ENCODE peak calls at places on chromosome 6, in four cellular contexts. H is A549, S is mammary epithelial cell, C is PC-9. Q is an unnamed sample.

GRCh38 chr6:38169221-38169674 is 349.7 kb downstream of the ZFAND3 start:
- DNase-seq in C (no peak), H (no peak), S (no peak), Q (no peak)

GRCh38 chr6:126063512-126064146 is 77.3 kb downstream of the TRMT11 start:
- DNase-seq in S (no peak), C (no peak), H (no peak), Q (peak)

GRCh38 chr6:66086532-66086931 is 379.5 kb upstream of the EYS start:
- DNase-seq in S (no peak), H (no peak), C (no peak), Q (no peak)

GRCh38 chr6:98416027-98416426 is 418.3 kb upstream of the POU3F2 start:
- DNase-seq in S (no peak), C (no peak), H (no peak), Q (no peak)

GRCh38 chr6:126553856-126554255 is 213.9 kb downstream of the CENPW start:
- DNase-seq in S (no peak), C (no peak), H (no peak), Q (no peak)

GRCh38 chr6:113779656-113780055 is 77.5 kb upstream of the MARCKS start:
- DNase-seq in H (no peak), S (no peak), C (no peak), Q (no peak)

GRCh38 chr6:28542440-28543293 is 17.0 kb downstream of the GPX5 start:
- DNase-seq in H (peak), C (peak), S (peak), Q (peak)

GRCh38 chr6:152055517-152055916 is 248.0 kb downstream of the ESR1 start:
- DNase-seq in C (no peak), S (no peak), H (no peak), Q (no peak)

GRCh38 chr6:150163970-150164369 is 21.1 kb downstream of the PPP1R14C start:
- DNase-seq in C (no peak), H (no peak), S (no peak), Q (no peak)

GRCh38 chr6:41419385-41419784 is 84.0 kb downstream of the NCR2 start:
- DNase-seq in S (no peak), C (no peak), H (no peak), Q (no peak)

GRCh38 chr6:105769987-105770386 is 316.1 kb upstream of the PRDM1 start:
- DNase-seq in C (peak), H (no peak), S (peak), Q (no peak)

GRCh38 chr6:101614774-101615173 is 221.3 kb downstream of the GRIK2 start:
- DNase-seq in S (peak), C (no peak), H (no peak), Q (peak)

GRCh38 chr6:156564128-156564806 is 212.9 kb upstream of the ARID1B start:
- DNase-seq in H (peak), S (peak), C (peak), Q (peak)

GRCh38 chr6:156336096-156336495 is 441.1 kb upstream of the ARID1B start:
- DNase-seq in C (no peak), S (no peak), H (no peak), Q (no peak)

GRCh38 chr6:85449388-85449817 is 480 bp upstream of the NT5E start:
- DNase-seq in H (peak), S (peak), C (no peak), Q (peak)

GRCh38 chr6:119821380-119821779 is 471.8 kb upstream of the MAN1A1 start:
- DNase-seq in C (no peak), H (no peak), S (no peak), Q (no peak)

GRCh38 chr6:138464085-138464484 is 35.2 kb downstream of the NHSL1 start:
- DNase-seq in S (no peak), C (no peak), H (no peak), Q (no peak)

GRCh38 chr6:105644073-105644489 is 241.2 kb upstream of the PREP start:
- DNase-seq in H (no peak), C (no peak), S (no peak), Q (no peak)

GRCh38 chr6:39189915-39190544 is 39.2 kb downstream of the KCNK5 start:
- DNase-seq in C (no peak), H (peak), S (peak), Q (no peak)

GRCh38 chr6:128719786-128720185 is 163.2 kb upstream of the LAMA2 start:
- DNase-seq in H (no peak), S (peak), C (no peak), Q (no peak)

GRCh38 chr6:40778918-40779317 is 191.8 kb upstream of the LRFN2 start:
- DNase-seq in H (no peak), S (no peak), C (no peak), Q (no peak)

GRCh38 chr6:107179004-107179403 is 63.7 kb upstream of the BEND3 start:
- DNase-seq in S (no peak), H (no peak), C (no peak), Q (no peak)

GRCh38 chr6:71254323-71254722 is 34.3 kb upstream of the OGFRL1 start:
- DNase-seq in S (no peak), C (no peak), H (no peak), Q (no peak)

GRCh38 chr6:170027111-170028043 is 263.5 kb downstream of the DLL1 start:
- DNase-seq in S (no peak), H (no peak), C (no peak), Q (no peak)

GRCh38 chr6:146551545-146551944 is 7.9 kb downstream of the RAB32 start:
- DNase-seq in S (no peak), H (no peak), C (no peak), Q (no peak)

GRCh38 chr6:41670703-41671360 is 32.6 kb downstream of the MDFI start:
- DNase-seq in H (no peak), S (no peak), C (no peak), Q (no peak)

GRCh38 chr6:108948252-108948651 is 100.0 kb downstream of the ARMC2 start:
- DNase-seq in S (no peak), H (no peak), C (peak), Q (no peak)

GRCh38 chr6:136290406-136291010 is 862 bp upstream of the BCLAF1 start:
- DNase-seq in C (peak), S (peak), H (peak), Q (peak)

GRCh38 chr6:136284909-136285308 is 4.7 kb downstream of the BCLAF1 start:
- DNase-seq in H (no peak), S (peak), C (no peak), Q (peak)

GRCh38 chr6:136289579-136290405 is at the start of gene BCLAF1:
- DNase-seq in H (peak), C (peak), S (peak), Q (peak)

GRCh38 chr6:136288566-136289326 is 900 bp downstream of the BCLAF1 start:
- DNase-seq in H (peak), C (peak), S (peak), Q (peak)

GRCh38 chr6:136289327-136289578 is 393 bp downstream of the BCLAF1 start:
- DNase-seq in C (peak), H (peak), S (peak), Q (peak)
- H3K27ac ChIP-seq in C (peak), H (peak), S (peak), Q (peak)

DNA sequence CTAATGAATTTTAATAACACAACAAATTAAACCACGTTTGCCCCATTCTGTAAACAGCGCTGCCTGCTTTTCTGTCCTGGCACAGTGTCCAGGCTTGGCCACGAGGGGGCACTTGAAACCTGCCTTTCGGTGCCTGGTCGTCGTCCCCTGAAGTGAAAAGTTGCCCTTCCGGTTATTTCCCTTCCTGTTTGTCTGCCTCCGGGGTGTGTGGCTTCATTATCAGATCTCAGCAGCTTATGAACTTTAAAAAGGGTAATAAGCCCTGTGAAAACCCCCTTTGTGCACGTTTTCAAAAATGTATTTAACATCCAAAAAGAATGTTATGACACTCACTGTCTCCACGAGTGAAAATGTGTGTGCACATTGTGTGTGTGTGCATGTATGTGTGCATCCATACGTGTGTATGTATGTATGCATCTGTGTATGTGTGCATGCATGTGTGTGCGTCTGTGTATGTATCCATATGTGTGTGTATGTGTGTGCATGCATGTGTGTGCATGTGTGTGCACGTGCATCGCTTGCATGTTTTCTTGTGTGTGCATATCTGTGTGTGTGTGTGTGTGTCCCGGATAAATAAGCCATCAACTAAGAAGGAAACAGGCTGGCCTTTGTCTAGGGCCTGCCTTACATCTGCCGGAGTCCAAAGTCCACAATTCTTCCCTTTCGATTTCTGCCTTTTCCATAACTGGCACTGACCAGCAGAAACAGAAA is 358.4 kb downstream of the THBS2 start:
- DNase-seq in H (peak), S (peak), C (peak), Q (peak)
- H3K4me3 ChIP-seq in H (no peak), S (no peak), C (no peak), Q (no peak)

GRCh38 chr6:165663283-165663735 is 268 bp upstream of the PDE10A start:
- DNase-seq in H (peak), S (peak), C (no peak), Q (no peak)
- H3K27ac ChIP-seq in H (peak), S (no peak), C (no peak), Q (no peak)

DNA sequence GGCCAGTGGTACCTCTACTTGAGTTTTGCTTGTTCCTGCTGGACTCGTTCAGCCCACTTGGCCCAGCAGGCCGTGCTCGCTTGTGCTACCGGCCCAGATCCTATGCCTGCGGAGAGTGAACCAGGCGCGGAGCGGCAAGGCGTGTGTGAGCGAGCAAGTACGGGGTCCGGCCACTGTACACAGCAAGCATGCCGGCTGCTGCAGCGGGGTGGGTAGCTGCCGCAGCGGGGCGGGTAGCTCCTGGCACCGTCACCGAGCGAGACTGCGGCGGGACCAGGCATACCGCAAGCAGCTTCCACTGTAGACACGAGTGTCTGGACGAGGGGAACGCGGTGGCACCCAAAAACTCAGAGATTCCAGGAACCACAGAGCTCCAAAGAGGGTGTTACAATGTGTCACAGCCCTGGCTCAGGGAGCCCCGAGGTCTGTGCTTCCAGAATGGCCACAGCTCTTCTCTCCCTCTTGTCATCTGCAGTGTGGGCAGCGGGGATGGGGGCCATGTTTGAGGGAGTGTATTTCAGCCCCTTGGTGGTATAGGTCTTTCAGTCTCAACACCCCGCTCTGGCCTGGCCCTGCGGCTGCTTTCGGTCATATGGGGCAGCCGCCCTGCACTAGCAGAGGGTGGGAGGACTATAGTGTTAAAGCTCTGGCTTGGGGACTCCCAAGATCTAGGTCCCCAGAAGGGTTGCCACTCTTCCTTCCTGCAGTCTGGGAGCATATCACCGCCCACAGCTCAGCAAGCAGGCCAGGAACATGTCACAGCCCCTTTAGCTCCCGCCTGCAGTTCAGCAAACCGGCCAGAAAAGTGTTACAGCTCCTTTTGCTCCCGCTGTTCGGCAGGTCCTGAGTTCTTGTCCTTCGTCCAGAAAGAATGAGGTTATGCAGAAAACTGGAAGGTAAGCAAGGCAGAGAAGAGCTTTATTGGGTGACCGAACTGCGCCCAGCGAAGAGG is 6.1 kb upstream of the RWDD1 start:
- DNase-seq in H (no peak), C (no peak), S (no peak), Q (no peak)
- H3K4me3 ChIP-seq in H (no peak), C (no peak), S (no peak), Q (peak)

GRCh38 chr6:157834549-157834948 is 11.5 kb downstream of the SNX9 start:
- DNase-seq in S (no peak), H (no peak), C (no peak), Q (no peak)

GRCh38 chr6:157831424-157832249 is 8.6 kb downstream of the SNX9 start:
- DNase-seq in C (no peak), H (no peak), S (no peak), Q (no peak)

GRCh38 chr6:157830354-157831017 is 7.4 kb downstream of the SNX9 start:
- DNase-seq in S (peak), H (no peak), C (no peak), Q (no peak)

GRCh38 chr6:157831018-157831369 is 7.9 kb downstream of the SNX9 start:
- DNase-seq in H (no peak), S (no peak), C (no peak), Q (no peak)

GRCh38 chr6:157832250-157832967 is 9.4 kb downstream of the SNX9 start:
- DNase-seq in H (no peak), S (peak), C (no peak), Q (no peak)
- H3K27ac ChIP-seq in H (peak), S (peak), C (peak), Q (peak)

GRCh38 chr6:25267662-25268061 is 11.5 kb upstream of the CARMIL1 start:
- DNase-seq in C (no peak), S (no peak), H (no peak), Q (no peak)
- H3K4me3 ChIP-seq in C (no peak), S (no peak), H (no peak), Q (no peak)

DNA sequence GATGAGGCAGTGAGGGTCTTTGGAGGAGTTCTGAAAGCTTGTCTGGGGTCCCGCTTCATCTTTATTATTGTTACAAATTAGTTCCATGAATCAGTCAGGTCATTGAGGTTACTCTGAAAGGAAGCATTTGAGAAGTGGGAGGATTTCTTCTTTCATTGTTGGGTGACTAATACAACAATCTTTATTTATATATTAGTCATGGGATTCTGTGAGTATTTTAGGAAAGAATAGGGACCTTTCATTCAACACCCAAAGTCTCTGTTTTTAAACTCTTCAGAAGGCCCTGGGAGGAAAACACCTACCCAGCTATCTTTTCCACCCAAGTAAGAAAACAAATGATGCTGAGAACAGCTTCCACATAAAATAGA is 98.3 kb downstream of the SOD2 start:
- DNase-seq in S (peak), C (no peak), H (peak), Q (no peak)
- H3K27ac ChIP-seq in S (peak), C (no peak), H (peak), Q (peak)

GRCh38 chr6:30684386-30685156 is 1.9 kb downstream of the PPP1R18 start:
- DNase-seq in S (peak), H (no peak), C (no peak), Q (no peak)

GRCh38 chr6:30683137-30683979 is 3.1 kb downstream of the PPP1R18 start:
- DNase-seq in C (no peak), S (peak), H (no peak), Q (no peak)

GRCh38 chr6:30682181-30683117 is 4.0 kb downstream of the PPP1R18 start:
- DNase-seq in C (peak), H (peak), S (peak), Q (no peak)

GRCh38 chr6:30685157-30685976 is 1.1 kb downstream of the PPP1R18 start:
- DNase-seq in S (peak), C (no peak), H (no peak), Q (no peak)

DNA sequence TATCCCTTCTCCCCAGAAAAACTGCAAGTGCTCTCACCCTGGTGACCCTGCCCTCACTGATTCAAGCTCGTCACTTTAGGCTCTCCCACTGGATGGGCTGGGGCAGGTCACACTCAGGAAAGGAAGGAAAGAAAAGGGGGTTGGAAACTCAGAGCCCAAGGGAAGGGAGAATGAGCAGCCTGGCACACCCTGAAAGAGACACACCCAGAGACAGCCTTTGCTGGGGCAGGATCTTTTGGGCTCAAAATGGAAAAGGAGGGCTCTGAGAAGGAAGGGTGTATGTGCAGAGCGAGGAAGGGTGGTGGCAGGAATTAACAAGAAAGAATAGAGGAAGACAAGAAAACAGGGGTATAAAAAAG is 2.5 kb downstream of the PPP1R18 start:
- DNase-seq in C (no peak), S (peak), H (no peak), Q (no peak)
- H3K4me3 ChIP-seq in C (peak), S (peak), H (peak), Q (peak)

DNA sequence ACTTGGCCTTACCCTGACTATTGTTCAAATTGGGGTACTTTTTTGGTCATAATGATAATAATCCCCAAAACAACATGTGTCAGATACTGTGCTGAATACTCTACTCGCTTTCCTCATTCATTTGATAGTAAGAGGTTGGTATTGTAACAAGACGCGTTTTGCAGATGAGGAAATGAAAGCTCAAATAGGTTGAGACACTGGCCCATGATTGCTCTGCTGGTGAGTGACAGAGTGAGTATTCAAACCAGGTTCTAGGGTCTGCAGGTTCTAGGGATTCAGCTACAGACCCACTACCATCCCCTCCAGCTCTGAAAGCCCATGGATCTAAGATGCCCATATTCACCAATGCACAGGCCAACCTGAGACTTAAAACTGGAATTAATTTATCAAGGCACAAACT is 1.3 kb upstream of the ENPP4 start:
- DNase-seq in S (no peak), C (no peak), H (no peak), Q (no peak)
- H3K27ac ChIP-seq in S (no peak), C (no peak), H (no peak), Q (no peak)

GRCh38 chr6:155011997-155012396 is 16.9 kb downstream of the TIAM2 start:
- DNase-seq in S (no peak), C (no peak), H (no peak), Q (no peak)
- H3K4me3 ChIP-seq in S (no peak), C (no peak), H (no peak), Q (no peak)

Q was measured in AG04450.